ENCODE peak calls at places on chromosomes 2 and 18, in four cellular contexts. One of them, this sample, is unnamed.

GRCh38 chr2:240502059-240502429 is 55.7 kb downstream of the ANKMY1 start:
- DNase-seq in H7: peak
- DNase-seq in spleen: peak
- DNase-seq in CD4-positive, alpha-beta T cell: no peak
- DNase-seq in this sample: no peak

GRCh38 chr18:26549103-26549485 is 741 bp upstream of the KCTD1 start:
- DNase-seq in H7: peak
- DNase-seq in spleen: peak
- DNase-seq in CD4-positive, alpha-beta T cell: no peak
- DNase-seq in this sample: no peak

GRCh38 chr2:98464772-98465310 is 20.2 kb downstream of the INPP4A start:
- DNase-seq in H7: no peak
- DNase-seq in spleen: no peak
- DNase-seq in CD4-positive, alpha-beta T cell: no peak
- DNase-seq in this sample: no peak

GRCh38 chr2:43293744-43294695 is 67.6 kb upstream of the ZFP36L2 start:
- DNase-seq in H7: no peak
- DNase-seq in spleen: no peak
- DNase-seq in CD4-positive, alpha-beta T cell: no peak
- DNase-seq in this sample: no peak

GRCh38 chr18:2657788-2658458 is 2.4 kb downstream of the SMCHD1 start:
- DNase-seq in H7: no peak
- DNase-seq in spleen: no peak
- DNase-seq in CD4-positive, alpha-beta T cell: no peak
- DNase-seq in this sample: no peak

GRCh38 chr2:22854588-22854987 is 530.4 kb upstream of the KLHL29 start:
- DNase-seq in H7: no peak
- DNase-seq in spleen: no peak
- DNase-seq in CD4-positive, alpha-beta T cell: no peak
- DNase-seq in this sample: no peak

GRCh38 chr2:88669371-88670214 is 21.9 kb upstream of the RPIA start:
- DNase-seq in H7: peak
- DNase-seq in spleen: no peak
- DNase-seq in CD4-positive, alpha-beta T cell: no peak
- DNase-seq in this sample: no peak

GRCh38 chr18:12598181-12598921 is 59.6 kb downstream of the SPIRE1 start:
- DNase-seq in H7: no peak
- DNase-seq in spleen: no peak
- DNase-seq in CD4-positive, alpha-beta T cell: no peak
- DNase-seq in this sample: no peak

GRCh38 chr2:45014016-45014702 is 4.9 kb upstream of the SIX2 start:
- DNase-seq in H7: peak
- DNase-seq in spleen: no peak
- DNase-seq in CD4-positive, alpha-beta T cell: no peak
- DNase-seq in this sample: no peak

GRCh38 chr2:181037922-181038321 is 57.5 kb downstream of the UBE2E3 start:
- DNase-seq in H7: no peak
- DNase-seq in spleen: no peak
- DNase-seq in CD4-positive, alpha-beta T cell: no peak
- DNase-seq in this sample: no peak

GRCh38 chr2:138321458-138321857 is 180.1 kb upstream of the SPOPL start:
- DNase-seq in H7: no peak
- DNase-seq in spleen: no peak
- DNase-seq in CD4-positive, alpha-beta T cell: no peak
- DNase-seq in this sample: no peak

GRCh38 chr18:35998967-35999366 is 26.5 kb downstream of the RMP24 start:
- DNase-seq in H7: no peak
- DNase-seq in spleen: no peak
- DNase-seq in CD4-positive, alpha-beta T cell: no peak
- DNase-seq in this sample: no peak

GRCh38 chr2:104863229-104863584 is 9.3 kb downstream of the POU3F3 start:
- DNase-seq in H7: peak
- DNase-seq in spleen: no peak
- DNase-seq in CD4-positive, alpha-beta T cell: no peak
- DNase-seq in this sample: no peak

GRCh38 chr2:124973396-124973795 is 948.3 kb downstream of the CNTNAP5 start:
- DNase-seq in H7: no peak
- DNase-seq in spleen: no peak
- DNase-seq in CD4-positive, alpha-beta T cell: no peak
- DNase-seq in this sample: no peak

GRCh38 chr2:176464886-176465564 is 195.8 kb downstream of the MTX2 start:
- DNase-seq in H7: no peak
- DNase-seq in spleen: no peak
- DNase-seq in CD4-positive, alpha-beta T cell: no peak
- DNase-seq in this sample: no peak

GRCh38 chr2:151189125-151189524 is 72.5 kb downstream of the RBM43 start:
- DNase-seq in H7: no peak
- DNase-seq in spleen: no peak
- DNase-seq in CD4-positive, alpha-beta T cell: peak
- DNase-seq in this sample: no peak

GRCh38 chr2:43220982-43221659 is 5.3 kb downstream of the ZFP36L2 start:
- DNase-seq in H7: peak
- DNase-seq in spleen: peak
- DNase-seq in CD4-positive, alpha-beta T cell: no peak
- DNase-seq in this sample: peak

GRCh38 chr2:185174353-185174752 is 564.3 kb upstream of the FSIP2 start:
- DNase-seq in H7: no peak
- DNase-seq in spleen: no peak
- DNase-seq in CD4-positive, alpha-beta T cell: no peak
- DNase-seq in this sample: no peak

GRCh38 chr2:101766871-101767739 is 69.6 kb downstream of the MAP4K4 start:
- DNase-seq in H7: no peak
- DNase-seq in spleen: no peak
- DNase-seq in CD4-positive, alpha-beta T cell: no peak
- DNase-seq in this sample: no peak

GRCh38 chr2:96931461-96931860 is 54.9 kb downstream of the FAM178B start:
- DNase-seq in H7: no peak
- DNase-seq in spleen: no peak
- DNase-seq in CD4-positive, alpha-beta T cell: no peak
- DNase-seq in this sample: peak

GRCh38 chr18:47930086-47930843 is at the start of gene SMAD2:
- DNase-seq in H7: peak
- DNase-seq in spleen: peak
- DNase-seq in CD4-positive, alpha-beta T cell: peak
- DNase-seq in this sample: peak

GRCh38 chr2:69171829-69172228 is 158.8 kb downstream of the ANTXR1 start:
- DNase-seq in H7: no peak
- DNase-seq in spleen: no peak
- DNase-seq in CD4-positive, alpha-beta T cell: no peak
- DNase-seq in this sample: no peak

GRCh38 chr18:44520981-44521672 is 159.6 kb upstream of the SETBP1 start:
- DNase-seq in H7: no peak
- DNase-seq in spleen: no peak
- DNase-seq in CD4-positive, alpha-beta T cell: no peak
- DNase-seq in this sample: no peak

GRCh38 chr2:19899853-19900525 is 1.8 kb downstream of the TTC32 start:
- DNase-seq in H7: no peak
- DNase-seq in spleen: no peak
- DNase-seq in CD4-positive, alpha-beta T cell: no peak
- DNase-seq in this sample: no peak

GRCh38 chr2:8030694-8031303 is 651.1 kb upstream of the ID2 start:
- DNase-seq in H7: no peak
- DNase-seq in spleen: no peak
- DNase-seq in CD4-positive, alpha-beta T cell: no peak
- DNase-seq in this sample: no peak

GRCh38 chr2:30218814-30219213 is 12.5 kb upstream of the LBH start:
- DNase-seq in H7: no peak
- DNase-seq in spleen: no peak
- DNase-seq in CD4-positive, alpha-beta T cell: no peak
- DNase-seq in this sample: no peak

GRCh38 chr2:218754781-218755180 is 27.2 kb upstream of the CYP27A1 start:
- DNase-seq in H7: no peak
- DNase-seq in spleen: no peak
- DNase-seq in CD4-positive, alpha-beta T cell: no peak
- DNase-seq in this sample: no peak

GRCh38 chr2:164224007-164224406 is 397.3 kb downstream of the GRB14 start:
- DNase-seq in H7: no peak
- DNase-seq in spleen: no peak
- DNase-seq in CD4-positive, alpha-beta T cell: no peak
- DNase-seq in this sample: no peak

GRCh38 chr18:29874519-29875098 is 1167.9 kb downstream of the DSC3 start:
- DNase-seq in H7: peak
- DNase-seq in spleen: no peak
- DNase-seq in CD4-positive, alpha-beta T cell: no peak
- DNase-seq in this sample: no peak

GRCh38 chr2:35794766-35795448 is 560.7 kb upstream of the CRIM1 start:
- DNase-seq in H7: no peak
- DNase-seq in spleen: no peak
- DNase-seq in CD4-positive, alpha-beta T cell: no peak
- DNase-seq in this sample: no peak

GRCh38 chr2:50347355-50348044 is 684.4 kb downstream of the NRXN1 start:
- DNase-seq in H7: peak
- DNase-seq in spleen: peak
- DNase-seq in CD4-positive, alpha-beta T cell: no peak
- DNase-seq in this sample: no peak

GRCh38 chr18:32530947-32531651 is 60.4 kb upstream of the GAREM1 start:
- DNase-seq in H7: no peak
- DNase-seq in spleen: no peak
- DNase-seq in CD4-positive, alpha-beta T cell: no peak
- DNase-seq in this sample: no peak

GRCh38 chr2:113218283-113219091 is 44.7 kb downstream of the PSD4 start:
- DNase-seq in H7: no peak
- DNase-seq in spleen: no peak
- DNase-seq in CD4-positive, alpha-beta T cell: no peak
- DNase-seq in this sample: no peak

GRCh38 chr18:23662309-23663263 is at the start of gene ANKRD29:
- DNase-seq in H7: peak
- DNase-seq in spleen: peak
- DNase-seq in CD4-positive, alpha-beta T cell: peak
- DNase-seq in this sample: no peak

GRCh38 chr2:150063950-150064549 is 423.4 kb downstream of the RND3 start:
- DNase-seq in H7: peak
- DNase-seq in spleen: no peak
- DNase-seq in CD4-positive, alpha-beta T cell: no peak
- DNase-seq in this sample: no peak

GRCh38 chr2:17470855-17471641 is 47.2 kb downstream of the RAD51AP2 start:
- DNase-seq in H7: peak
- DNase-seq in spleen: no peak
- DNase-seq in CD4-positive, alpha-beta T cell: no peak
- DNase-seq in this sample: no peak

GRCh38 chr2:100056478-100056877 is 85.9 kb downstream of the AFF3 start:
- DNase-seq in H7: no peak
- DNase-seq in spleen: no peak
- DNase-seq in CD4-positive, alpha-beta T cell: no peak
- DNase-seq in this sample: no peak

This sample was measured in chondrocyte.